ENCODE peak calls at places on chromosomes 4 and X, in eight cellular contexts. A, F, B, Z, P, X, I and G are unnamed samples.

GRCh38 chr4:101282076-101282844 is 65.1 kb downstream of the PPP3CA start:
- DNase-seq in I (no peak), X (no peak), Z (no peak), F (no peak), P (no peak), B (no peak), A (no peak), G (no peak)

GRCh38 chr4:98505991-98506390 is 152.4 kb downstream of the TSPAN5 start:
- DNase-seq in I (no peak), X (no peak), Z (no peak), A (no peak), P (no peak), B (no peak), F (no peak), G (no peak)

GRCh38 chr4:3041192-3042142 is 32.9 kb downstream of the HTT-AS start:
- DNase-seq in P (peak), F (no peak), I (no peak), Z (no peak), X (peak), B (peak), A (no peak), G (peak)

GRCh38 chrX:38699116-38699515 is 102.1 kb upstream of the MID1IP1 start:
- DNase-seq in I (no peak), Z (no peak), B (no peak), X (no peak), A (no peak), P (no peak), F (no peak), G (no peak)

GRCh38 chrX:54930291-54931049 is 9.8 kb downstream of the TRO start:
- DNase-seq in I (no peak), Z (no peak), A (no peak), P (no peak), F (no peak), X (no peak), B (no peak), G (no peak)

GRCh38 chrX:149877157-149877556 is 3.8 kb upstream of the MAGEA8 start:
- DNase-seq in P (no peak), X (no peak), B (no peak), Z (no peak), F (no peak), I (no peak), A (no peak), G (no peak)

GRCh38 chr4:20615492-20616136 is 84.6 kb upstream of the PACRGL start:
- DNase-seq in F (no peak), I (no peak), B (no peak), X (no peak), P (no peak), Z (no peak), A (no peak), G (no peak)

GRCh38 chr4:55358668-55359067 is 12.6 kb downstream of the SRD5A3 start:
- DNase-seq in Z (no peak), F (no peak), B (peak), I (no peak), X (no peak), P (peak), A (no peak), G (peak)

GRCh38 chrX:110924871-110925270 is 129.3 kb upstream of the CHRDL1 start:
- DNase-seq in A (no peak), F (no peak), P (peak), Z (no peak), B (no peak), X (no peak), I (no peak), G (peak)

GRCh38 chr4:180665994-180666818 is 1577.0 kb upstream of the TENM3 start:
- DNase-seq in I (no peak), B (peak), F (peak), Z (peak), P (peak), A (peak), X (no peak), G (peak)

GRCh38 chrX:148874621-148875020 is 374.2 kb downstream of the AFF2 start:
- DNase-seq in F (no peak), X (no peak), B (no peak), P (peak), I (no peak), A (no peak), Z (no peak), G (peak)

GRCh38 chrX:48636776-48637175 is 39.5 kb downstream of the WDR13 start:
- DNase-seq in Z (no peak), X (no peak), A (no peak), F (no peak), B (no peak), I (no peak), P (no peak), G (no peak)

GRCh38 chrX:44305921-44306320 is 37.6 kb downstream of the EFHC2 start:
- DNase-seq in F (no peak), X (no peak), Z (no peak), P (no peak), A (no peak), B (no peak), I (no peak), G (no peak)

GRCh38 chrX:19776753-19777152 is 110.6 kb downstream of the SH3KBP1 start:
- DNase-seq in B (no peak), A (no peak), F (no peak), Z (no peak), P (no peak), I (no peak), X (no peak), G (no peak)

GRCh38 chr4:152530600-152530999 is 5.3 kb downstream of the FBXW7 start:
- DNase-seq in I (no peak), B (no peak), Z (no peak), P (no peak), F (no peak), X (no peak), A (no peak), G (no peak)

GRCh38 chrX:105645667-105646354 is 176.5 kb upstream of the NRK start:
- DNase-seq in F (no peak), X (no peak), P (peak), Z (no peak), I (no peak), A (no peak), B (no peak), G (peak)

GRCh38 chrX:77493677-77494553 is 46.7 kb downstream of the FGF16 start:
- DNase-seq in F (peak), X (no peak), B (peak), Z (peak), I (no peak), P (peak), A (no peak), G (peak)

GRCh38 chr4:144645621-144646522 is at the start of gene HHIP:
- DNase-seq in B (no peak), X (peak), Z (peak), A (peak), I (no peak), P (peak), F (peak), G (peak)

GRCh38 chrX:110087485-110088356 is 84.8 kb downstream of the TMEM164 start:
- DNase-seq in P (peak), B (peak), X (no peak), A (no peak), Z (peak), I (no peak), F (no peak), G (peak)

GRCh38 chr4:97605927-97606326 is 537.3 kb downstream of the STPG2 start:
- DNase-seq in Z (no peak), P (no peak), B (no peak), X (no peak), A (no peak), F (no peak), I (no peak), G (no peak)

GRCh38 chrX:138748480-138748879 is 37.0 kb upstream of the FGF13 start:
- DNase-seq in F (no peak), B (no peak), I (no peak), Z (peak), X (no peak), P (peak), A (no peak), G (peak)

GRCh38 chrX:41178201-41178600 is 93.0 kb downstream of the USP9X start:
- DNase-seq in B (no peak), Z (no peak), P (no peak), X (no peak), A (no peak), F (no peak), I (peak), G (no peak)

GRCh38 chr4:40603281-40603680 is 26.4 kb downstream of the RBM47 start:
- DNase-seq in F (no peak), B (no peak), I (no peak), P (no peak), Z (no peak), X (no peak), A (no peak), G (no peak)

GRCh38 chr4:9893329-9894108 is 112.1 kb downstream of the DRD5 start:
- DNase-seq in F (no peak), B (no peak), X (no peak), Z (no peak), I (no peak), P (no peak), A (no peak), G (no peak)

GRCh38 chr4:2047781-2048581 is 11.1 kb upstream of the NAT8L start:
- DNase-seq in Z (no peak), X (no peak), I (no peak), A (no peak), B (no peak), F (no peak), P (no peak), G (no peak)

GRCh38 chrX:46814966-46815365 is 21.9 kb upstream of the RP2 start:
- DNase-seq in F (no peak), I (no peak), Z (no peak), B (no peak), A (no peak), P (peak), X (no peak), G (no peak)

GRCh38 chrX:44971674-44972073 is 98.7 kb downstream of the KDM6A start:
- DNase-seq in Z (no peak), I (no peak), P (no peak), X (no peak), A (no peak), B (no peak), F (no peak), G (no peak)

GRCh38 chrX:134513091-134513490 is 53.1 kb downstream of the HPRT1 start:
- DNase-seq in Z (no peak), X (no peak), A (no peak), F (no peak), P (peak), I (no peak), B (peak), G (peak)

GRCh38 chrX:153926863-153927685 is 1.0 kb upstream of the ARHGAP4 start:
- DNase-seq in P (peak), A (no peak), B (no peak), X (no peak), Z (peak), F (no peak), I (peak), G (peak)

GRCh38 chr4:179097741-179098140 is 1655.5 kb upstream of the AGA start:
- DNase-seq in B (no peak), X (no peak), I (no peak), Z (no peak), P (no peak), F (peak), A (peak), G (no peak)

GRCh38 chrX:118117069-118117405 is 427 bp upstream of the KLHL13 start:
- DNase-seq in I (no peak), A (no peak), X (peak), B (no peak), F (no peak), P (no peak), Z (no peak), G (no peak)

GRCh38 chrX:51456246-51456645 is 40.1 kb downstream of the NUDT11 start:
- DNase-seq in I (no peak), Z (no peak), P (no peak), F (no peak), B (no peak), X (no peak), A (no peak), G (no peak)

GRCh38 chr4:88244821-88245579 is 39.4 kb downstream of the PPM1K start:
- DNase-seq in Z (no peak), B (no peak), I (no peak), P (no peak), F (no peak), A (no peak), X (no peak), G (no peak)

DNA sequence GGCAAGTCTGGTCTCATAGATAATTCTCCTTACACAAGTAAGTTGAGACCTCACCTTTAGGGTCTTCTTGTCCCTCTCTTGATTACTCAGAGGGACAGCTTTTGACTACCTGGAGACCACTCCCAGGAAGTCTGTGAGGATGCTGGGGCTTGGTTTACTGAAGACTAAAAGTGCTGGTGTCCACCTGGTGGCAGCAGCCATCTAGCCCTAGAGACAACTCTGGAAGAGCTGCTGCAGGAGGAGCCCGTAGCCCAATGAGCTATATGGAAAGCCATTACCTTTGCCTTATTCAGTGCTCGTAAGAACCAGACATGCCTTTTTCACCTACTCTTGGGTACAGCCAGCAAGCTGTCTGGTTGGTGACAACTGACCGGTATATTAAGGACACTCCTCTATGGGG is 7.3 kb downstream of the FGFBP2 start:
- DNase-seq in A (no peak), I (no peak), B (peak), F (no peak), P (peak), X (no peak), Z (peak), G (peak)
- TF ChIP-seq CTCF in A (no peak), I (peak), B (no peak), F (no peak), P (peak), X (no peak), Z (no peak), G (peak)

GRCh38 chr4:186161138-186161537 is 30.2 kb upstream of the CYP4V2 start:
- DNase-seq in B (no peak), A (no peak), X (no peak), Z (no peak), P (no peak), I (peak), F (no peak), G (no peak)

GRCh38 chr4:186158021-186158859 is 33.1 kb upstream of the CYP4V2 start:
- DNase-seq in F (no peak), Z (no peak), B (no peak), X (no peak), A (no peak), P (no peak), I (no peak), G (no peak)

GRCh38 chr4:186158966-186159365 is 32.4 kb upstream of the CYP4V2 start:
- DNase-seq in X (no peak), F (no peak), Z (no peak), A (no peak), P (no peak), B (no peak), I (no peak), G (no peak)

GRCh38 chr4:186159613-186160012 is 31.8 kb upstream of the CYP4V2 start:
- DNase-seq in F (no peak), Z (no peak), I (no peak), B (no peak), A (no peak), X (no peak), P (no peak), G (no peak)
- TF ChIP-seq CTCF in F (no peak), Z (no peak), I (no peak), B (no peak), A (no peak), X (no peak), P (no peak), G (no peak)

DNA sequence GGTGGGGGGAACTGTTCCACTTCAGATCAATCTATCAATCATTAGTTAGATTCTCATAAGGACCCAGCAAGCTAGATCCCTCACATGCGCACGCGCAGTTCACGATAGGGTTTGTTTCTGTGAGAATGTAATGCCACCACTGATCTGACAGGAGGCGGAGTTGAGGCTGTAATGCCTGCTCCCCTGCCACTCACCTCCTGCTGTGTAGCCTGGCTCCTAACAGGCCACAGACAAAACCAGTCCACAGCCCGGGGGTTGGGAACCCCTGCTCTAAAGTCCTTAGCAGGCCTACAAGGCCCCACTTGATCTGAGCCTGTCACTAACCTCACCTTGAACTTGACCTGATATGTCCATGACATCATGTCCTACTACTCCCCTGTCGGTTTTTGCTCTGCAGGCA is 30.3 kb downstream of the ARL9 start:
- DNase-seq in B (no peak), F (no peak), P (no peak), A (no peak), Z (no peak), X (no peak), I (no peak), G (no peak)
- TF ChIP-seq CTCF in B (no peak), F (no peak), P (no peak), A (no peak), Z (no peak), X (no peak), I (no peak), G (no peak)

GRCh38 chr4:72993876-72994275 is 75.6 kb downstream of the COX18 start:
- DNase-seq in P (no peak), F (no peak), I (no peak), X (no peak), Z (no peak), A (no peak), B (no peak), G (no peak)
- TF ChIP-seq CTCF in P (no peak), F (no peak), I (no peak), X (no peak), Z (no peak), A (no peak), B (no peak), G (no peak)

GRCh38 chr4:121049072-121049599 is 23.2 kb downstream of the NDNF start:
- DNase-seq in B (no peak), P (no peak), F (no peak), I (no peak), X (no peak), Z (no peak), A (no peak), G (no peak)

GRCh38 chr4:121053601-121054143 is 18.7 kb downstream of the NDNF start:
- DNase-seq in A (no peak), P (peak), F (no peak), B (no peak), X (no peak), Z (no peak), I (no peak), G (peak)

GRCh38 chr4:121057466-121057911 is 14.8 kb downstream of the NDNF start:
- DNase-seq in I (no peak), A (no peak), Z (no peak), B (no peak), X (no peak), F (no peak), P (peak), G (no peak)

GRCh38 chr4:121050251-121050650 is 22.1 kb downstream of the NDNF start:
- DNase-seq in I (no peak), F (no peak), Z (no peak), P (peak), X (no peak), B (no peak), A (no peak), G (no peak)

GRCh38 chr4:121054373-121054772 is 18.0 kb downstream of the NDNF start:
- DNase-seq in I (no peak), F (no peak), P (no peak), X (no peak), Z (no peak), A (no peak), B (no peak), G (no peak)
- TF ChIP-seq CTCF in I (no peak), F (no peak), P (no peak), X (no peak), Z (no peak), A (no peak), B (no peak), G (no peak)

GRCh38 chr4:4428966-4429875 is 42.3 kb downstream of the NSG1 start:
- DNase-seq in F (no peak), P (no peak), Z (no peak), I (no peak), X (no peak), A (no peak), B (no peak), G (no peak)

GRCh38 chr4:4432341-4433125 is 45.6 kb downstream of the NSG1 start:
- DNase-seq in F (no peak), A (no peak), I (no peak), X (no peak), Z (no peak), B (no peak), P (no peak), G (no peak)

GRCh38 chr4:4427478-4427870 is 40.6 kb downstream of the NSG1 start:
- DNase-seq in F (no peak), P (no peak), X (no peak), B (no peak), I (no peak), Z (no peak), A (no peak), G (no peak)

GRCh38 chr4:4427886-4428285 is 41.0 kb downstream of the NSG1 start:
- DNase-seq in X (no peak), Z (no peak), B (no peak), F (no peak), I (no peak), A (no peak), P (no peak), G (no peak)

GRCh38 chr4:4430492-4431195 is 43.7 kb downstream of the NSG1 start:
- DNase-seq in P (peak), Z (peak), F (peak), A (peak), X (no peak), B (peak), I (peak), G (peak)
- TF ChIP-seq CTCF in P (peak), Z (peak), F (peak), A (peak), X (peak), B (peak), I (peak), G (peak)

GRCh38 chr4:26028133-26028792 is 114.2 kb downstream of the SMIM20 start:
- DNase-seq in P (no peak), B (no peak), F (no peak), Z (no peak), X (no peak), I (no peak), A (no peak), G (no peak)

GRCh38 chr4:26030260-26030667 is 116.2 kb downstream of the SMIM20 start:
- DNase-seq in Z (no peak), X (no peak), A (no peak), B (no peak), I (no peak), P (no peak), F (no peak), G (no peak)

GRCh38 chr4:26029512-26030131 is 115.6 kb downstream of the SMIM20 start:
- DNase-seq in P (no peak), F (no peak), B (no peak), Z (no peak), I (no peak), A (no peak), X (peak), G (no peak)

GRCh38 chr4:26030780-26031179 is 116.8 kb downstream of the SMIM20 start:
- DNase-seq in F (no peak), A (no peak), X (no peak), Z (no peak), I (no peak), P (no peak), B (no peak), G (no peak)

DNA sequence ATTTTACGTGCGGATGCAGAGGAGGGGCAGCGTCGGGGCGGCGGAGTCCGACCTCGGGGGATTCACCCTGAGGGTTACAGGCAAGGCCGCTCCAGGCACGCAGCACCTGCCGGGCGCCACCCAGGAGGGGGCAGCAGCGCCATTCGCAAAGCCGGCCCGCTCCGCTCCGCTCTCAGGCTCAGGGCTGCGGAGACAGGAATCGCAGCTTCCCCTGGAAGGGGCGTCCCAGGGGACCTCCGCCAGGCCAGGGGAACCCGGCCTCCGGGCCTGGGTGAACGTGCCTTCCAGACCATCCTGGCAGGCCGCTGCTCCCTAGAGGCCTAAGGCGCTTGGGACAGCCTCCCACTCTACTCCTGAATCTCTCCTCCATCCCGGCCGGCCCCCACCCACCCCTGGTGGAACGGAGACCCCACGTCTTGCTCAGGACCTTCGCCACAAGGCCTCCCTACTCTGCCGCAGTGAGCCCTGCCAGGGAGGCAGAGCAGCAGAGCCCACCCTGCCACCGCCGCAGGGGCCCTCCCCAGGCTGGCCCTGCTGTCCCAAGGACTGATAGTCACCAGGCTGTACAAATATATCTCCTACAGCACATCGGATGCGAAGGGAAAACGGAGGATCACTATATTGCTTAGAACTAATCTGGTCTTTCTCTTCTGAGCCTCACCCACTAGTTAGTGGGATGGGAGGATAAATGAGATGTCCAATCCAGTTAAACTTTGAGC is 114.9 kb downstream of the SMIM20 start:
- DNase-seq in Z (peak), P (peak), I (no peak), A (peak), X (peak), F (peak), B (no peak), G (peak)
- TF ChIP-seq CTCF in Z (peak), P (peak), I (peak), A (peak), X (peak), F (peak), B (peak), G (peak)